ENCODE peak calls at places on chromosomes 7 and 10, in four cellular contexts. H, V, K and Q are unnamed samples.
A peak's percentile ranks its signal among the peaks of the same experiment; 100 is the strongest.

GRCh38 chr10:24887855-24888231 is 64.6 kb downstream of the PRTFDC1 start:
- DNase-seq in H (no peak), V (no peak), K (no peak), Q (peak; percentile 21)

GRCh38 chr10:78542536-78542935 is 508.9 kb downstream of the RPS24 start:
- DNase-seq in H (no peak), V (no peak), K (peak; percentile 4), Q (no peak)

GRCh38 chr7:152492952-152493351 is 57.1 kb upstream of the KMT2C start:
- DNase-seq in H (no peak), V (no peak), K (no peak), Q (no peak)

GRCh38 chr10:29849434-29849833 is 210.0 kb downstream of the JCAD start:
- DNase-seq in H (no peak), V (peak; percentile 83), K (peak; percentile 90), Q (no peak)

GRCh38 chr10:8894148-8894547 is 839.7 kb downstream of the GATA3 start:
- DNase-seq in H (no peak), V (no peak), K (no peak), Q (no peak)

GRCh38 chr10:124172241-124172661 is 78.9 kb upstream of the CHST15 start:
- DNase-seq in H (no peak), V (no peak), K (peak; percentile 36), Q (no peak)

GRCh38 chr7:27171636-27172387 is 2.3 kb downstream of the HOXA10 start:
- DNase-seq in H (no peak), V (no peak), K (no peak), Q (no peak)

GRCh38 chr10:15485684-15486316 is 114.7 kb upstream of the FAM171A1 start:
- DNase-seq in H (no peak), V (peak; percentile 92), K (peak; percentile 96), Q (no peak)

GRCh38 chr10:100886099-100886498 is 26.7 kb upstream of the SLF2 start:
- DNase-seq in H (no peak), V (no peak), K (no peak), Q (no peak)

GRCh38 chr7:129184979-129185670 is 3.3 kb upstream of the SMO start:
- DNase-seq in H (no peak), V (no peak), K (no peak), Q (no peak)

GRCh38 chr7:155316427-155317113 is 18.9 kb downstream of the INSIG1 start:
- DNase-seq in H (no peak), V (peak; percentile 71), K (no peak), Q (no peak)

GRCh38 chr10:48336978-48337599 is 30.6 kb downstream of the MAPK8 start:
- DNase-seq in H (peak; percentile 35), V (no peak), K (no peak), Q (no peak)

GRCh38 chr7:73533742-73534141 is 11.6 kb upstream of the BAZ1B start:
- DNase-seq in H (no peak), V (no peak), K (no peak), Q (no peak)

GRCh38 chr7:155579565-155579964 is 33.2 kb upstream of the CNPY1 start:
- DNase-seq in H (no peak), V (no peak), K (no peak), Q (no peak)

GRCh38 chr7:91266067-91266930 is 2.1 kb downstream of the FZD1 start:
- DNase-seq in H (peak; percentile 26), V (no peak), K (peak; percentile 72), Q (no peak)

GRCh38 chr10:110041479-110041829 is 33.7 kb downstream of the ADD3 start:
- DNase-seq in H (no peak), V (no peak), K (no peak), Q (no peak)

GRCh38 chr7:93044147-93044810 is 73.5 kb downstream of the SAMD9 start:
- DNase-seq in H (no peak), V (peak; percentile 48), K (peak; percentile 34), Q (no peak)

GRCh38 chr7:41817386-41817785 is 114.5 kb upstream of the INHBA start:
- DNase-seq in H (no peak), V (peak; percentile 44), K (no peak), Q (peak; percentile 69)

GRCh38 chr10:6148251-6148691 is 54.5 kb upstream of the PFKFB3 start:
- DNase-seq in H (peak; percentile 65), V (no peak), K (no peak), Q (peak; percentile 52)

GRCh38 chr10:5553400-5554170 is 28.8 kb downstream of the CALML3 start:
- DNase-seq in H (no peak), V (no peak), K (no peak), Q (no peak)

GRCh38 chr10:17788646-17789045 is 20.5 kb upstream of the MRC1 start:
- DNase-seq in H (no peak), V (no peak), K (no peak), Q (no peak)

GRCh38 chr10:129772472-129773358 is 191.4 kb downstream of the EBF3 start:
- DNase-seq in H (no peak), V (no peak), K (no peak), Q (no peak)

GRCh38 chr10:15313844-15314243 is 57.2 kb downstream of the FAM171A1 start:
- DNase-seq in H (no peak), V (peak; percentile 56), K (peak; percentile 44), Q (no peak)

DNA sequence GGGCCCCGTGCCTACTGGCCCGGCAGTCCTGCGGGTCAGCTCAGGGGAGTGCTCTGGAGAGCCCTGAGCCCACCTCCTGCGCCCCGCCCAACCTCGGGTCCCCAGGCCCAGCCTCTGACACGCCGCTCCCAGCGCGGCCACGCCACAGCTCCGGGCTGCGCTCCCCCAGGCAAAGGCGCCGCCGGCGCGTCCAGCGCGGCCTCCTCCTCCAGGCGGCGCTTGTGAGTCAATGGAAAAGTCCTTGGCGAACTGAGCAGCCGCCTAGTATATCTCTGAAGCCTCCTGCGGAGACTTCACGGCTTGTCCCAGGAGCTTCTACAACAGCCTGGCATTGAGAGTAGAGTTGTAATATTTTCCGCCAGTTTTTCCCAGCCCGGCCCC is 29.5 kb upstream of the BMS1 start:
- DNase-seq in H (peak; percentile 59), V (peak; percentile 82), K (peak; percentile 68), Q (peak; percentile 74)
- TF ChIP-seq CTCF in H (peak; percentile 78), V (peak; percentile 75), K (peak; percentile 64), Q (peak; percentile 68)

DNA sequence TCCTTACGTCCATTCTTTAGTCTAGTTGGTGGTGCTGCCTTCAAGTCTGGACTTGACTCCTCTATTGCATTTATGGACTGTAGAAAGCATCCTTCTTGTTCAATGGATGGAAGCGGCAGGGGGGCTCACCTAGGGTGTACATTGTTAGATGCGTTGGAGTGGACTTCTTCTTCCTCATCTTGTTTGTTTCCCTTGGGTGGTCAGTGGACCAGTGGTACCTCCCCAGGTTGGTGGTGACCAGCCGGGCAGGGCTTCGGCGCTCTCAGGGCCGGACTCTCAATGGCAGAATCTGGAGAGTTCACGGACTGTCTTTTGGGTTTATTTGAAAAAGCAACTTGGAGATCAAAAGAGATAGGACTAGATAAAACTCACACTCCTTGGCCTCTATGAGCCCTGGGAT is 6.2 kb upstream of the BTBD16 start:
- DNase-seq in H (no peak), V (no peak), K (no peak), Q (no peak)
- TF ChIP-seq CTCF in H (no peak), V (no peak), K (no peak), Q (no peak)

DNA sequence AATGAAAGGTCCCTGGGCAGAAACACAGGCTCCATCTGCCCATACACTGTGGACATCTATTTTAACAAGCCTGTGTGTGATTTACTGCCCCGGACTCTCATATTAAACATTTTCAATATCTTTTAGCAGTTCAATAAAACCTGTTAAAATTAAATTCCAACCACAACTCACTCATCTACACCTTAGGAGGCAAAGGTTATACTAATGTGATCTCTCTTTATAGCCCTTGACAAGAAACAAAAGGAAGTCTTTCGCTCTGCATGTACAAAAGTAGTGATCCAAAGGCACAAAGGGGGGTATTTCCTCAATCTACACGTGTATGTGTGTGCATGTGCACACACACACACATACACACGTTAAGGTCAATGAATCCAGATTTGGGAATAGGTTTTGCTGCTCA is 186.0 kb downstream of the PARD3 start:
- DNase-seq in H (no peak), V (no peak), K (no peak), Q (no peak)
- TF ChIP-seq CTCF in H (no peak), V (no peak), K (no peak), Q (no peak)

GRCh38 chr7:67631496-67631895 is 634.9 kb downstream of the TYW1 start:
- DNase-seq in H (no peak), V (no peak), K (no peak), Q (no peak)

GRCh38 chr7:67636363-67637355 is 640.0 kb downstream of the TYW1 start:
- DNase-seq in H (no peak), V (no peak), K (no peak), Q (no peak)
- TF ChIP-seq CTCF in H (no peak), V (no peak), K (no peak), Q (no peak)

GRCh38 chr7:10644849-10645248 is 328.8 kb upstream of the PHF14 start:
- DNase-seq in H (no peak), V (no peak), K (no peak), Q (no peak)
- TF ChIP-seq CTCF in H (no peak), V (no peak), K (no peak), Q (no peak)